ENCODE peak calls at places on chromosomes 3 and 15, in seven cellular contexts. U is progenitor cell of endocrine pancreas; E is CD8-positive, alpha-beta T cell; A is gastrocnemius medialis; I is sigmoid colon; G is astrocyte of the cerebellum; J is omental fat pad. Z is an unnamed sample.

GRCh38 chr3:186598108-186598784 is 14.6 kb upstream of the AHSG start:
- DNase-seq in U (no peak), E (no peak), A (no peak), I (no peak), G (peak; percentile 60), J (no peak), Z (no peak)

GRCh38 chr3:138675393-138675792 is 66.8 kb downstream of the FAIM start:
- DNase-seq in U (no peak), E (no peak), A (no peak), I (no peak), G (no peak), J (no peak), Z (no peak)

GRCh38 chr15:99135194-99135593 is 30.3 kb downstream of the SYNM start:
- DNase-seq in U (no peak), E (no peak), A (peak; percentile 68), I (no peak), G (no peak), J (no peak), Z (no peak)

GRCh38 chr15:32718082-32718821 is 448 bp downstream of the GREM1 start:
- DNase-seq in U (no peak), E (no peak), A (no peak), I (no peak), G (no peak), J (no peak), Z (no peak)

GRCh38 chr3:171132873-171133272 is 106.4 kb upstream of the SLC2A2 start:
- DNase-seq in U (no peak), E (no peak), A (no peak), I (no peak), G (no peak), J (no peak), Z (no peak)

GRCh38 chr3:64353256-64353655 is 128.0 kb upstream of the PRICKLE2 start:
- DNase-seq in U (no peak), E (no peak), A (no peak), I (no peak), G (no peak), J (no peak), Z (no peak)

GRCh38 chr3:161031134-161031533 is 74.0 kb downstream of the B3GALNT1 start:
- DNase-seq in U (no peak), E (no peak), A (no peak), I (no peak), G (no peak), J (no peak), Z (no peak)

GRCh38 chr3:98564282-98565005 is 29.0 kb downstream of the CPOX start:
- DNase-seq in U (no peak), E (peak; percentile 43), A (peak; percentile 11), I (no peak), G (no peak), J (no peak), Z (no peak)

GRCh38 chr3:191357909-191358308 is 27.6 kb upstream of the UTS2B start:
- DNase-seq in U (no peak), E (no peak), A (no peak), I (no peak), G (no peak), J (no peak), Z (peak; percentile 34)

GRCh38 chr15:25775317-25775912 is 87.7 kb downstream of the ATP10A start:
- DNase-seq in U (no peak), E (no peak), A (peak; percentile 63), I (no peak), G (peak; percentile 28), J (no peak), Z (no peak)

GRCh38 chr3:164470471-164470870 is 607.8 kb downstream of the SI start:
- DNase-seq in U (no peak), E (no peak), A (no peak), I (no peak), G (no peak), J (no peak), Z (no peak)

DNA sequence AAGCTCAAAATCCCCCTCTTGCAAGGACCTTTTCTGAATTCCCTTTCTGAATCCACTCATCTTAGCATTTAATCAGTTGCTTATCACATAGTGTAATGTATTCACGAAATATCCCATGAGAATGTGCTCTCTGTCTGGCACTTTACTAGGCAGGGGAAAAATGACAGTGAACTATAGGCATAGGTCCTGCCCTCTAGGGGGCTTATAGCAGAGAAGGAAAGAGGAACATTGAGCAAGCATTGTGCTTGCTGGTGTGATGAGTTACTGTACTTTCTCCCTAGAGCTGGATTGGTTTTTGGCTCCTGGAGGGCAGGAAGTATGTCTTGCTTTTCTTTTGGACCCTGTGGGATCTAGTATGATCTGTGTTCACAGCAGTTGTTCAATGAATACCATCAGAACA is 26.5 kb downstream of the DUOX2 start:
- DNase-seq in U (no peak), E (no peak), A (no peak), I (no peak), G (no peak), J (no peak), Z (no peak)
- TF ChIP-seq CTCF in U (no peak), E (no peak), A (no peak), I (no peak), G (no peak), J (no peak), Z (no peak)

GRCh38 chr15:66836476-66837030 is 134.5 kb downstream of the SMAD6 start:
- DNase-seq in U (no peak), E (no peak), A (no peak), I (no peak), G (no peak), J (no peak), Z (no peak)

GRCh38 chr15:66839511-66840112 is 137.6 kb downstream of the SMAD6 start:
- DNase-seq in U (no peak), E (no peak), A (no peak), I (no peak), G (no peak), J (no peak), Z (no peak)

GRCh38 chr15:66840615-66841014 is 138.6 kb downstream of the SMAD6 start:
- DNase-seq in U (no peak), E (no peak), A (no peak), I (no peak), G (no peak), J (no peak), Z (no peak)

GRCh38 chr15:66838202-66838601 is 136.2 kb downstream of the SMAD6 start:
- DNase-seq in U (no peak), E (no peak), A (no peak), I (no peak), G (no peak), J (no peak), Z (no peak)

GRCh38 chr15:66838671-66839239 is 136.7 kb downstream of the SMAD6 start:
- DNase-seq in U (no peak), E (no peak), A (no peak), I (no peak), G (no peak), J (no peak), Z (no peak)
- TF ChIP-seq CTCF in U (peak; percentile 71), E (peak; percentile 35), A (no peak), I (no peak), G (peak; percentile 78), J (no peak), Z (peak; percentile 83)

DNA sequence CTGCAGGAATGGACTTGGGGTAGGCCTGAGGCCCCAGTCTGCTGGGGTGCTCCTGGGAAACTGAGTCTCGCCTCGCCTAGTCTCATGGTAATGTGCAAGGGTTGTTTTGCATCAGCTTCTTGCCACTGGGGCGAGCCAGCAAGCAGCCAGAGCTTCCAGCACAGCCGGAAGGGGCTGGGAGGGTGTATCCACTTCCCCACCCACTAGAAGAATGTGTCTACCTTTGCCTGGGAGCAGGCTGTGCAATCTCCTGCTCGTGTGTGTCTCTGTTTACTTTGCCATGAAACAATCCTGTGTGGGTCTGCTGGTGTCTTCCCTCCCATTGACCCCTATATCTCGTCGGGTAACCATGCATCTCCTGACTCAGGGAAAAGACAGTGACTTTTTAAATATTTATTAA is 21.8 kb upstream of the ERICH6 start:
- DNase-seq in U (no peak), E (no peak), A (no peak), I (no peak), G (no peak), J (no peak), Z (no peak)
- TF ChIP-seq CTCF in U (no peak), E (no peak), A (no peak), I (no peak), G (no peak), J (no peak), Z (no peak)

GRCh38 chr3:114411811-114412803 is 118.3 kb downstream of the TIGIT start:
- DNase-seq in U (no peak), E (no peak), A (no peak), I (no peak), G (no peak), J (no peak), Z (no peak)
- TF ChIP-seq CTCF in U (no peak), E (no peak), A (no peak), I (no peak), G (peak; percentile 19), J (no peak), Z (peak; percentile 59)